ENCODE peak calls at places on chromosomes 6 and 20, in four cellular contexts. V, Y, A and M are unnamed samples.

GRCh38 chr6:108771421-108771820 is 76.8 kb upstream of the ARMC2 start:
- DNase-seq in V (no peak), Y (no peak), A (no peak), M (no peak)

GRCh38 chr20:50354690-50355592 is 155.2 kb upstream of the PTPN1 start:
- DNase-seq in V (no peak), Y (no peak), A (peak), M (no peak)

GRCh38 chr6:343960-344815 is 47.4 kb upstream of the IRF4 start:
- DNase-seq in V (no peak), Y (no peak), A (no peak), M (no peak)

GRCh38 chr6:6688951-6689350 is 100.4 kb downstream of the LY86 start:
- DNase-seq in V (no peak), Y (no peak), A (no peak), M (no peak)

GRCh38 chr6:170208171-170208601 is 82.7 kb downstream of the DLL1 start:
- DNase-seq in V (no peak), Y (no peak), A (no peak), M (no peak)

GRCh38 chr20:63067266-63067635 is 60.5 kb upstream of the BHLHE23 start:
- DNase-seq in V (no peak), Y (no peak), A (no peak), M (peak)

GRCh38 chr20:63863798-63864544 is 1.1 kb upstream of the TPD52L2 start:
- DNase-seq in V (peak), Y (peak), A (peak), M (peak)

GRCh38 chr6:21522773-21523490 is 70.6 kb upstream of the SOX4 start:
- DNase-seq in V (no peak), Y (no peak), A (no peak), M (no peak)

GRCh38 chr20:11850901-11851300 is 66.8 kb upstream of the BTBD3 start:
- DNase-seq in V (peak), Y (no peak), A (peak), M (no peak)

GRCh38 chr6:87001494-87001893 is 64.2 kb downstream of the HTR1E start:
- DNase-seq in V (no peak), Y (no peak), A (no peak), M (no peak)

GRCh38 chr6:27503436-27504030 is 30.6 kb upstream of the ZNF184 start:
- DNase-seq in V (peak), Y (peak), A (peak), M (peak)

GRCh38 chr6:106825156-106825555 is 149.4 kb downstream of the CD24 start:
- DNase-seq in V (peak), Y (no peak), A (peak), M (no peak)

GRCh38 chr6:75532521-75532920 is 38.9 kb upstream of the FILIP1 start:
- DNase-seq in V (no peak), Y (no peak), A (peak), M (no peak)

GRCh38 chr6:147283460-147283859 is 79.2 kb downstream of the STXBP5 start:
- DNase-seq in V (no peak), Y (no peak), A (peak), M (no peak)

GRCh38 chr20:44765647-44766367 is 20.1 kb downstream of the KCNK15 start:
- DNase-seq in V (no peak), Y (no peak), A (peak), M (no peak)

GRCh38 chr20:33770005-33770404 is 38.2 kb downstream of the ZNF341 start:
- DNase-seq in V (no peak), Y (no peak), A (no peak), M (no peak)

GRCh38 chr6:157265630-157266029 is 57.7 kb downstream of the TMEM242 start:
- DNase-seq in V (no peak), Y (no peak), A (no peak), M (no peak)

GRCh38 chr6:4671587-4672115 is 104.6 kb upstream of the CDYL start:
- DNase-seq in V (no peak), Y (no peak), A (no peak), M (no peak)

GRCh38 chr6:28395918-28396317 is 3.6 kb downstream of the ZSCAN12 start:
- DNase-seq in V (no peak), Y (no peak), A (no peak), M (no peak)

GRCh38 chr6:125432014-125432413 is 130.2 kb upstream of the HDDC2 start:
- DNase-seq in V (no peak), Y (no peak), A (no peak), M (no peak)

GRCh38 chr6:108564178-108564577 is 3.5 kb downstream of the FOXO3 start:
- DNase-seq in V (peak), Y (peak), A (peak), M (no peak)

GRCh38 chr20:37968726-37969401 is 64.4 kb downstream of the TTI1 start:
- DNase-seq in V (no peak), Y (no peak), A (peak), M (no peak)